ENCODE peak calls at places on chromosome 14, in seven cellular contexts. One of them, this sample, is unnamed.

GRCh38 chr14:67602995-67603545 is 3.0 kb upstream of the PIGH start:
- DNase-seq in H1: no peak
- DNase-seq in IMR-90: no peak
- DNase-seq in mesenchymal stem cell: peak
- DNase-seq in H9: no peak
- DNase-seq in neuronal stem cell: no peak
- DNase-seq in trophoblast cell: peak
- DNase-seq in this sample: no peak

GRCh38 chr14:34665785-34666425 is 36.0 kb upstream of the SNX6 start:
- DNase-seq in H1: no peak
- DNase-seq in IMR-90: peak
- DNase-seq in mesenchymal stem cell: peak
- DNase-seq in H9: no peak
- DNase-seq in neuronal stem cell: no peak
- DNase-seq in trophoblast cell: peak
- DNase-seq in this sample: no peak

GRCh38 chr14:81172353-81172752 is 48.4 kb downstream of the GTF2A1 start:
- DNase-seq in H1: no peak
- DNase-seq in IMR-90: peak
- DNase-seq in mesenchymal stem cell: no peak
- DNase-seq in H9: no peak
- DNase-seq in neuronal stem cell: no peak
- DNase-seq in trophoblast cell: peak
- DNase-seq in this sample: no peak

GRCh38 chr14:50047274-50047676 is 69.1 kb downstream of the VCPKMT start:
- DNase-seq in H1: no peak
- DNase-seq in IMR-90: no peak
- DNase-seq in mesenchymal stem cell: no peak
- DNase-seq in H9: no peak
- DNase-seq in neuronal stem cell: no peak
- DNase-seq in trophoblast cell: peak
- DNase-seq in this sample: peak

GRCh38 chr14:93967637-93968250 is 8.6 kb downstream of the ASB2 start:
- DNase-seq in H1: no peak
- DNase-seq in IMR-90: no peak
- DNase-seq in mesenchymal stem cell: no peak
- DNase-seq in H9: no peak
- DNase-seq in neuronal stem cell: no peak
- DNase-seq in trophoblast cell: no peak
- DNase-seq in this sample: no peak

GRCh38 chr14:24238527-24239037 is 3.8 kb downstream of the TINF2 start:
- DNase-seq in H1: no peak
- DNase-seq in IMR-90: no peak
- DNase-seq in mesenchymal stem cell: no peak
- DNase-seq in H9: no peak
- DNase-seq in neuronal stem cell: no peak
- DNase-seq in trophoblast cell: no peak
- DNase-seq in this sample: no peak

GRCh38 chr14:78595797-78596196 is 425.6 kb downstream of the NRXN3 start:
- DNase-seq in H1: no peak
- DNase-seq in IMR-90: no peak
- DNase-seq in mesenchymal stem cell: no peak
- DNase-seq in H9: peak
- DNase-seq in neuronal stem cell: peak
- DNase-seq in trophoblast cell: no peak
- DNase-seq in this sample: peak

GRCh38 chr14:20969336-20969735 is 14.0 kb downstream of the RNASE2 start:
- DNase-seq in H1: no peak
- DNase-seq in IMR-90: no peak
- DNase-seq in mesenchymal stem cell: no peak
- DNase-seq in H9: no peak
- DNase-seq in neuronal stem cell: no peak
- DNase-seq in trophoblast cell: no peak
- DNase-seq in this sample: no peak

GRCh38 chr14:74404435-74404834 is 21.6 kb downstream of the SYNDIG1L start:
- DNase-seq in H1: no peak
- DNase-seq in IMR-90: no peak
- DNase-seq in mesenchymal stem cell: no peak
- DNase-seq in H9: no peak
- DNase-seq in neuronal stem cell: no peak
- DNase-seq in trophoblast cell: no peak
- DNase-seq in this sample: no peak

GRCh38 chr14:64410084-64410774 is 22.1 kb downstream of the MTHFD1 start:
- DNase-seq in H1: no peak
- DNase-seq in IMR-90: peak
- DNase-seq in mesenchymal stem cell: peak
- DNase-seq in H9: peak
- DNase-seq in neuronal stem cell: no peak
- DNase-seq in trophoblast cell: peak
- DNase-seq in this sample: peak

GRCh38 chr14:53894456-53894855 is 62.2 kb downstream of the BMP4 start:
- DNase-seq in H1: no peak
- DNase-seq in IMR-90: peak
- DNase-seq in mesenchymal stem cell: peak
- DNase-seq in H9: no peak
- DNase-seq in neuronal stem cell: no peak
- DNase-seq in trophoblast cell: no peak
- DNase-seq in this sample: no peak

GRCh38 chr14:65972346-65972745 is 513.8 kb upstream of the CCDC196 start:
- DNase-seq in H1: no peak
- DNase-seq in IMR-90: no peak
- DNase-seq in mesenchymal stem cell: peak
- DNase-seq in H9: no peak
- DNase-seq in neuronal stem cell: no peak
- DNase-seq in trophoblast cell: peak
- DNase-seq in this sample: no peak

GRCh38 chr14:63045612-63046320 is 508 bp upstream of the KCNH5 start:
- DNase-seq in H1: peak
- DNase-seq in IMR-90: peak
- DNase-seq in mesenchymal stem cell: peak
- DNase-seq in H9: peak
- DNase-seq in neuronal stem cell: peak
- DNase-seq in trophoblast cell: peak
- DNase-seq in this sample: peak

GRCh38 chr14:70784886-70785285 is 24.4 kb downstream of the MAP3K9 start:
- DNase-seq in H1: no peak
- DNase-seq in IMR-90: no peak
- DNase-seq in mesenchymal stem cell: no peak
- DNase-seq in H9: no peak
- DNase-seq in neuronal stem cell: no peak
- DNase-seq in trophoblast cell: no peak
- DNase-seq in this sample: no peak

GRCh38 chr14:24699052-24699451 is 65.1 kb upstream of the GZMB start:
- DNase-seq in H1: no peak
- DNase-seq in IMR-90: no peak
- DNase-seq in mesenchymal stem cell: no peak
- DNase-seq in H9: no peak
- DNase-seq in neuronal stem cell: no peak
- DNase-seq in trophoblast cell: no peak
- DNase-seq in this sample: no peak

GRCh38 chr14:70955543-70956480 is 48.6 kb downstream of the PCNX1 start:
- DNase-seq in H1: no peak
- DNase-seq in IMR-90: peak
- DNase-seq in mesenchymal stem cell: peak
- DNase-seq in H9: no peak
- DNase-seq in neuronal stem cell: no peak
- DNase-seq in trophoblast cell: peak
- DNase-seq in this sample: peak

GRCh38 chr14:94450722-94451090 is 1.9 kb downstream of the SERPINA11 start:
- DNase-seq in H1: no peak
- DNase-seq in IMR-90: no peak
- DNase-seq in mesenchymal stem cell: no peak
- DNase-seq in H9: no peak
- DNase-seq in neuronal stem cell: no peak
- DNase-seq in trophoblast cell: no peak
- DNase-seq in this sample: no peak

GRCh38 chr14:104794641-104795467 is 694 bp downstream of the AKT1 start:
- DNase-seq in H1: no peak
- DNase-seq in IMR-90: peak
- DNase-seq in mesenchymal stem cell: peak
- DNase-seq in H9: peak
- DNase-seq in neuronal stem cell: no peak
- DNase-seq in trophoblast cell: no peak
- DNase-seq in this sample: peak

GRCh38 chr14:72863216-72864006 is 30.5 kb downstream of the DPF3 start:
- DNase-seq in H1: no peak
- DNase-seq in IMR-90: no peak
- DNase-seq in mesenchymal stem cell: no peak
- DNase-seq in H9: no peak
- DNase-seq in neuronal stem cell: no peak
- DNase-seq in trophoblast cell: no peak
- DNase-seq in this sample: no peak

GRCh38 chr14:96095581-96096476 is 56.7 kb downstream of the C14orf132 start:
- DNase-seq in H1: no peak
- DNase-seq in IMR-90: peak
- DNase-seq in mesenchymal stem cell: peak
- DNase-seq in H9: no peak
- DNase-seq in neuronal stem cell: no peak
- DNase-seq in trophoblast cell: peak
- DNase-seq in this sample: no peak
- H4K8ac ChIP-seq in H1: no peak
- H4K8ac ChIP-seq in IMR-90: peak
- H4K8ac ChIP-seq in mesenchymal stem cell: peak
- H4K8ac ChIP-seq in H9: no peak
- H4K8ac ChIP-seq in neuronal stem cell: no peak
- H4K8ac ChIP-seq in trophoblast cell: no peak
- H4K8ac ChIP-seq in this sample: no peak

GRCh38 chr14:100076630-100077029 is 11.4 kb downstream of the EVL start:
- DNase-seq in H1: no peak
- DNase-seq in IMR-90: peak
- DNase-seq in mesenchymal stem cell: peak
- DNase-seq in H9: no peak
- DNase-seq in neuronal stem cell: no peak
- DNase-seq in trophoblast cell: peak
- DNase-seq in this sample: no peak
- H3K9ac ChIP-seq in H1: no peak
- H3K9ac ChIP-seq in IMR-90: no peak
- H3K9ac ChIP-seq in mesenchymal stem cell: peak
- H3K9ac ChIP-seq in H9: no peak
- H3K9ac ChIP-seq in neuronal stem cell: no peak
- H3K9ac ChIP-seq in trophoblast cell: no peak
- H3K9ac ChIP-seq in this sample: no peak

GRCh38 chr14:105856676-105857222 is 330.4 kb downstream of the TMEM121 start:
- DNase-seq in H1: no peak
- DNase-seq in IMR-90: no peak
- DNase-seq in mesenchymal stem cell: no peak
- DNase-seq in H9: no peak
- DNase-seq in neuronal stem cell: no peak
- DNase-seq in trophoblast cell: no peak
- DNase-seq in this sample: no peak

GRCh38 chr14:105854600-105855245 is 328.3 kb downstream of the TMEM121 start:
- DNase-seq in H1: no peak
- DNase-seq in IMR-90: no peak
- DNase-seq in mesenchymal stem cell: no peak
- DNase-seq in H9: peak
- DNase-seq in neuronal stem cell: no peak
- DNase-seq in trophoblast cell: no peak
- DNase-seq in this sample: no peak

GRCh38 chr14:105853907-105854599 is 327.7 kb downstream of the TMEM121 start:
- DNase-seq in H1: no peak
- DNase-seq in IMR-90: no peak
- DNase-seq in mesenchymal stem cell: no peak
- DNase-seq in H9: no peak
- DNase-seq in neuronal stem cell: no peak
- DNase-seq in trophoblast cell: no peak
- DNase-seq in this sample: no peak

GRCh38 chr14:105855893-105856675 is 329.7 kb downstream of the TMEM121 start:
- DNase-seq in H1: no peak
- DNase-seq in IMR-90: no peak
- DNase-seq in mesenchymal stem cell: no peak
- DNase-seq in H9: peak
- DNase-seq in neuronal stem cell: no peak
- DNase-seq in trophoblast cell: no peak
- DNase-seq in this sample: no peak

DNA sequence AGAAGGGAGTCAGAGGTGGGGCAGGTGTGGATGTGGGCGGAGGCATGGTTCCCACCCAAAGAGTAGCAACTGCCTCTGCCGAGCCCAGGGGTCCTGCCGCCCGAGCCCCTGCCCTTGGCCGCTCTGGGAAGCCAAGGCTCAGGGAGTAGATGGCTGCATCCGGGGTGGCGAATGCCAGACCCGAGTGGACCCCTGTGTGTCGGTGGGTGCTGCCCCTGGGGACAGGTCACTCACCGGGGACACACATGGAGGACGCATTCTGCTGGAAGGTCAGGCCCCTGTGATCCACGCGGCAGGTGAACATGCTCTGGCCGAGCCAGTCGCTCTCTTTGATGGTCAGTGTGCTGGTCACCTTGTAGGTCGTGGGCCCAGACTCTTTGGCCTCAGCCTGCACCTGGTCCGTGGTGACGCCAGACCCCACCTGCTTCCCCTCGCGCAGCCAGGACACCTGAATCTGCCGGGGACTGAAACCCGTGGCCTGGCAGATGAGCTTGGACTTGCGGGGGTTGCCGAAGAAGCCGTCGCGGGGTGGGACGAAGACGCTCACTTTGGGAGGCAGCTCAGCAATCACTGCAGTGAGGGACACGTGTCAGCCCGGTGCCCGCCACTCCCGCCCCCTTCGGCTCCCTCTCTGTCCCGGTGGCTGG is 329.0 kb downstream of the TMEM121 start:
- DNase-seq in H1: no peak
- DNase-seq in IMR-90: no peak
- DNase-seq in mesenchymal stem cell: no peak
- DNase-seq in H9: peak
- DNase-seq in neuronal stem cell: no peak
- DNase-seq in trophoblast cell: no peak
- DNase-seq in this sample: no peak
- H3K4me2 ChIP-seq in H1: no peak
- H3K4me2 ChIP-seq in IMR-90: no peak
- H3K4me2 ChIP-seq in mesenchymal stem cell: no peak
- H3K4me2 ChIP-seq in H9: no peak
- H3K4me2 ChIP-seq in neuronal stem cell: no peak
- H3K4me2 ChIP-seq in trophoblast cell: no peak
- H3K4me2 ChIP-seq in this sample: no peak

GRCh38 chr14:99234982-99235491 is 37.0 kb downstream of the BCL11B start:
- DNase-seq in H1: no peak
- DNase-seq in IMR-90: no peak
- DNase-seq in mesenchymal stem cell: no peak
- DNase-seq in H9: peak
- DNase-seq in neuronal stem cell: peak
- DNase-seq in trophoblast cell: peak
- DNase-seq in this sample: peak

GRCh38 chr14:99234366-99234765 is 37.6 kb downstream of the BCL11B start:
- DNase-seq in H1: no peak
- DNase-seq in IMR-90: no peak
- DNase-seq in mesenchymal stem cell: no peak
- DNase-seq in H9: no peak
- DNase-seq in neuronal stem cell: no peak
- DNase-seq in trophoblast cell: peak
- DNase-seq in this sample: peak

GRCh38 chr14:99237288-99237687 is 34.7 kb downstream of the BCL11B start:
- DNase-seq in H1: no peak
- DNase-seq in IMR-90: no peak
- DNase-seq in mesenchymal stem cell: no peak
- DNase-seq in H9: no peak
- DNase-seq in neuronal stem cell: no peak
- DNase-seq in trophoblast cell: no peak
- DNase-seq in this sample: no peak

GRCh38 chr14:99236386-99237133 is 35.4 kb downstream of the BCL11B start:
- DNase-seq in H1: no peak
- DNase-seq in IMR-90: no peak
- DNase-seq in mesenchymal stem cell: no peak
- DNase-seq in H9: no peak
- DNase-seq in neuronal stem cell: no peak
- DNase-seq in trophoblast cell: no peak
- DNase-seq in this sample: no peak

GRCh38 chr14:99235578-99235977 is 36.4 kb downstream of the BCL11B start:
- DNase-seq in H1: no peak
- DNase-seq in IMR-90: no peak
- DNase-seq in mesenchymal stem cell: no peak
- DNase-seq in H9: no peak
- DNase-seq in neuronal stem cell: no peak
- DNase-seq in trophoblast cell: no peak
- DNase-seq in this sample: no peak
- H4K8ac ChIP-seq in H1: no peak
- H4K8ac ChIP-seq in IMR-90: no peak
- H4K8ac ChIP-seq in mesenchymal stem cell: no peak
- H4K8ac ChIP-seq in H9: no peak
- H4K8ac ChIP-seq in neuronal stem cell: no peak
- H4K8ac ChIP-seq in trophoblast cell: no peak
- H4K8ac ChIP-seq in this sample: no peak

This sample was measured in mesendoderm.